ENCODE peak calls at places on chromosome X, in seven cellular contexts. P is adrenal gland, G is amygdala, U is upper lobe of right lung, S is NCI-H1105, M is AG09319, H is NCI-H460. C is an unnamed sample.

GRCh38 chrX:24167719-24168472 is 18.4 kb downstream of the ZFX start:
- DNase-seq in P (no peak), G (no peak), U (no peak), S (no peak), M (no peak), H (no peak), C (no peak)

GRCh38 chrX:16023790-16024734 is 99.3 kb upstream of the GRPR start:
- DNase-seq in P (no peak), G (no peak), U (no peak), S (no peak), M (no peak), H (peak; percentile 13), C (no peak)

GRCh38 chrX:64204252-64204651 is 1.3 kb downstream of the AMER1 start:
- DNase-seq in P (peak; percentile 75), G (peak; percentile 12), U (peak; percentile 61), S (no peak), M (no peak), H (no peak), C (no peak)

GRCh38 chrX:87167841-87168240 is 349.8 kb upstream of the KLHL4 start:
- DNase-seq in P (no peak), G (no peak), U (no peak), S (no peak), M (no peak), H (no peak), C (no peak)

GRCh38 chrX:71056857-71057256 is 11.3 kb downstream of the SNX12 start:
- DNase-seq in P (no peak), G (no peak), U (no peak), S (no peak), M (peak; percentile 29), H (no peak), C (no peak)

GRCh38 chrX:125203737-125204578 is 115.7 kb upstream of the TEX13C start:
- DNase-seq in P (peak; percentile 38), G (peak; percentile 12), U (peak; percentile 56), S (peak; percentile 55), M (no peak), H (peak; percentile 53), C (peak; percentile 50)

GRCh38 chrX:97389761-97390192 is 506.1 kb downstream of the RPA4 start:
- DNase-seq in P (peak; percentile 1), G (no peak), U (no peak), S (no peak), M (peak; percentile 14), H (peak; percentile 28), C (no peak)

GRCh38 chrX:9604908-9605306 is 140.0 kb downstream of the TBL1X start:
- DNase-seq in P (no peak), G (no peak), U (no peak), S (no peak), M (no peak), H (no peak), C (no peak)

GRCh38 chrX:20217906-20218305 is 48.8 kb downstream of the RPS6KA3 start:
- DNase-seq in P (no peak), G (no peak), U (no peak), S (no peak), M (no peak), H (no peak), C (no peak)

C was measured in D341Med.